ENCODE peak calls at places on chromosomes 1 and 21, in six cellular contexts. W, Q, U, R, N and P are unnamed samples.

GRCh38 chr1:159177273-159177907 is 6.0 kb downstream of the CADM3 start:
- DNase-seq in W (peak), Q (peak), U (peak), R (peak), N (no peak), P (peak)

GRCh38 chr1:66342707-66343106 is 191.2 kb upstream of the SGIP1 start:
- DNase-seq in W (no peak), Q (no peak), U (no peak), R (no peak), N (no peak), P (no peak)

GRCh38 chr1:212162635-212163034 is 122.6 kb upstream of the PPP2R5A start:
- DNase-seq in W (no peak), Q (peak), U (no peak), R (no peak), N (peak), P (no peak)

GRCh38 chr1:210438928-210439841 is 110.5 kb downstream of the HHAT start:
- DNase-seq in W (peak), Q (peak), U (no peak), R (no peak), N (no peak), P (no peak)

GRCh38 chr1:119715542-119715941 is 3.8 kb downstream of the PHGDH start:
- DNase-seq in W (no peak), Q (peak), U (no peak), R (no peak), N (no peak), P (peak)

GRCh38 chr1:69313118-69313517 is 254.6 kb upstream of the LRRC7 start:
- DNase-seq in W (no peak), Q (no peak), U (no peak), R (no peak), N (no peak), P (no peak)

GRCh38 chr1:227749225-227749624 is 14.0 kb downstream of the SNAP47 start:
- DNase-seq in W (no peak), Q (no peak), U (no peak), R (no peak), N (no peak), P (no peak)

GRCh38 chr1:96360036-96360795 is 361.4 kb upstream of the PTBP2 start:
- DNase-seq in W (peak), Q (peak), U (no peak), R (no peak), N (no peak), P (no peak)

GRCh38 chr1:198662821-198663220 is 24.0 kb downstream of the PTPRC start:
- DNase-seq in W (no peak), Q (no peak), U (no peak), R (no peak), N (no peak), P (no peak)

GRCh38 chr1:38013027-38013588 is 574 bp downstream of the UTP11 start:
- DNase-seq in W (no peak), Q (peak), U (peak), R (peak), N (no peak), P (peak)

GRCh38 chr1:64933296-64934070 is 32.9 kb downstream of the JAK1 start:
- DNase-seq in W (peak), Q (peak), U (no peak), R (no peak), N (no peak), P (no peak)

GRCh38 chr1:153568367-153569099 is 2.9 kb upstream of the S100A2 start:
- DNase-seq in W (peak), Q (peak), U (peak), R (peak), N (peak), P (peak)

GRCh38 chr1:208205216-208206013 is 38.8 kb downstream of the PLXNA2 start:
- DNase-seq in W (no peak), Q (no peak), U (no peak), R (no peak), N (no peak), P (no peak)

GRCh38 chr1:30891223-30891552 is 17.4 kb downstream of the SDC3 start:
- DNase-seq in W (no peak), Q (no peak), U (no peak), R (no peak), N (no peak), P (no peak)

GRCh38 chr1:57162607-57163235 is 196.9 kb upstream of the C8B start:
- DNase-seq in W (no peak), Q (no peak), U (no peak), R (no peak), N (no peak), P (no peak)

GRCh38 chr1:914253-914890 is 9.4 kb upstream of the SAMD11 start:
- DNase-seq in W (no peak), Q (no peak), U (no peak), R (no peak), N (no peak), P (no peak)

GRCh38 chr1:160425847-160426246 is 25.5 kb downstream of the VANGL2 start:
- DNase-seq in W (no peak), Q (no peak), U (no peak), R (no peak), N (no peak), P (no peak)

GRCh38 chr1:228464487-228464983 is 22.6 kb upstream of the RNF187 start:
- DNase-seq in W (peak), Q (peak), U (no peak), R (no peak), N (no peak), P (no peak)

GRCh38 chr1:112359961-112360767 is 35.9 kb upstream of the CTTNBP2NL start:
- DNase-seq in W (no peak), Q (peak), U (no peak), R (peak), N (no peak), P (no peak)

GRCh38 chr21:46152939-46153258 is 2.5 kb downstream of the FTCD start:
- DNase-seq in W (no peak), Q (no peak), U (no peak), R (no peak), N (no peak), P (no peak)

GRCh38 chr1:101028466-101028865 is 2.9 kb upstream of the DPH5 start:
- DNase-seq in W (no peak), Q (no peak), U (no peak), R (no peak), N (no peak), P (no peak)

GRCh38 chr1:113905435-113905861 is 322 bp downstream of the DCLRE1B start:
- DNase-seq in W (no peak), Q (no peak), U (peak), R (peak), N (no peak), P (peak)

GRCh38 chr1:24898909-24899439 is 31.1 kb downstream of the RUNX3 start:
- DNase-seq in W (no peak), Q (no peak), U (no peak), R (no peak), N (no peak), P (no peak)

GRCh38 chr1:40311692-40312091 is 5.4 kb downstream of the COL9A2 start:
- DNase-seq in W (no peak), Q (no peak), U (no peak), R (no peak), N (no peak), P (peak)

GRCh38 chr1:155174334-155175280 is 958 bp downstream of the TRIM46 start:
- DNase-seq in W (no peak), Q (peak), U (no peak), R (no peak), N (no peak), P (no peak)

GRCh38 chr1:42866549-42866948 is 20.1 kb downstream of the ZNF691 start:
- DNase-seq in W (no peak), Q (no peak), U (no peak), R (no peak), N (no peak), P (no peak)

GRCh38 chr1:191541741-191542140 is 616.5 kb upstream of the RGS18 start:
- DNase-seq in W (no peak), Q (no peak), U (no peak), R (no peak), N (no peak), P (no peak)

GRCh38 chr1:179310721-179311120 is 17.1 kb downstream of the SOAT1 start:
- DNase-seq in W (peak), Q (peak), U (no peak), R (no peak), N (no peak), P (no peak)

GRCh38 chr1:1594602-1594981 is 5.3 kb downstream of the FNDC10 start:
- DNase-seq in W (no peak), Q (no peak), U (no peak), R (no peak), N (no peak), P (no peak)

GRCh38 chr1:68131261-68131660 is 80.8 kb upstream of the DIRAS3 start:
- DNase-seq in W (no peak), Q (no peak), U (no peak), R (no peak), N (no peak), P (no peak)

GRCh38 chr1:27372808-27373690 is 1.6 kb downstream of the FCN3 start:
- DNase-seq in W (no peak), Q (no peak), U (peak), R (no peak), N (no peak), P (peak)

GRCh38 chr1:25534389-25534788 is 9.0 kb upstream of the LDLRAP1 start:
- DNase-seq in W (no peak), Q (no peak), U (no peak), R (no peak), N (no peak), P (no peak)

GRCh38 chr1:228366851-228367741 is 39.5 kb downstream of the TRIM11 start:
- DNase-seq in W (no peak), Q (no peak), U (no peak), R (no peak), N (no peak), P (no peak)

GRCh38 chr1:200838676-200839445 is 33.9 kb upstream of the GPR25 start:
- DNase-seq in W (no peak), Q (peak), U (no peak), R (no peak), N (no peak), P (no peak)

GRCh38 chr1:105260018-105260417 is 1510.3 kb downstream of the AMY1C start:
- DNase-seq in W (no peak), Q (no peak), U (no peak), R (no peak), N (no peak), P (peak)

GRCh38 chr1:161091796-161092507 is 2.6 kb upstream of the NECTIN4 start:
- DNase-seq in W (no peak), Q (no peak), U (no peak), R (no peak), N (no peak), P (no peak)

GRCh38 chr1:156421939-156422601 is 53.1 kb downstream of the RHBG start:
- DNase-seq in W (no peak), Q (no peak), U (no peak), R (no peak), N (no peak), P (no peak)

GRCh38 chr1:27594542-27595510 is 9.1 kb downstream of the AHDC1 start:
- DNase-seq in W (no peak), Q (peak), U (no peak), R (no peak), N (no peak), P (no peak)

DNA sequence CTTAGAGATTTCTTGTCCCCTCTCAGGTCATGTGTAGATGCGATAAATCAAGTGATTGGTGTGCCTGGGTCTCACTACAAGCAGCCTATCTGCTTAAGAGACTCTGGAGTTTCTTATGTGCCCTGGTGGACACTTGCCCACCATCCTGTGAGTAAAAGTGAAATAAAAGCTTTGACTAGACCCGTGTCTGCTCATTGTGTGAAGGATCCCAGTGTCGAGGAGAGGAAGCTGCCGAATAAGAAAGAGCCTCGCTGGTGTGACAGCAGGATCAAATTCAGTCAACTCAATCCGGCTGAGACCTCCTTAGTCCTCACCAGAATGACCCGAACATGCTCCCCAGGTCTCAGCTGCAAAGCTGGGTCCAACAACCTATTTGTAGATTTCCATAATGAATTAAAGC is 14.8 kb downstream of the CD2 start:
- DNase-seq in W (no peak), Q (no peak), U (no peak), R (no peak), N (no peak), P (no peak)
- TF ChIP-seq BHLHE40 in W (no peak), Q (no peak), U (no peak), R (no peak), N (peak), P (no peak)

DNA sequence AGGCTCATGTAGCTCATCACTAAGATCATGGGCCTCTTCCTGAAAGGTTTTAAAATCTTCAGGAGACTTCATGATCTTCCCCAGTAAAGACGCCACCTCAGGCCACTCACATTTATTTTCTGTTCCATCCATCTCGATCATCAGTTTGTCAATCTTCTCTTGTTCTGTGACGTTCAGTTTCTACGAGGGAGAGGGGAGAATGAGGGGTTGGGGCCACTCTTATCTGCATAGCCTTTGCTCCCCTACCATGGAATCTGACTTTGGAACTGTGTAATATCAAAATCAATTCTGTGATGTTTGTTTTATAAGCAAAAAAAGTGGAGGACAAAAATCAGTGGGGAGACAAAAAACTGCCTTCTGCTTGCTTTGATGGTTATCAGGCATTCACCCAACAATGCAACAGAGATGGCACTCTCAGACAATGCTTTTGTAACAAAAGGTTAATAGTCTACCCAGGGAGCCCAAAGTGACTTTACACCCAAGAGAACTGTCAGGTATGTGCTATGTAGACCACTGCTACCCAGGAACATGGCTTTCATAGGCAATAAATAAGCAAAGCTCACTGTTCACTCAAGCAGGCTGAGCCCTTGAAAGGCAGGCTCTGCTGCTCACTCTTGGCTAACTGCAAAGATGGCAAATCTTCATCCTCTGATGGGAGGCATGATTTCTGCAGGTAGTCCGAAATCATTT is 10.5 kb downstream of the ENO1 start:
- DNase-seq in W (no peak), Q (no peak), U (no peak), R (no peak), N (no peak), P (no peak)
- TF ChIP-seq BHLHE40 in W (no peak), Q (no peak), U (no peak), R (no peak), N (no peak), P (peak)

GRCh38 chr1:167723707-167724323 is 2.0 kb downstream of the MPZL1 start:
- DNase-seq in W (no peak), Q (no peak), U (peak), R (no peak), N (no peak), P (no peak)
- TF ChIP-seq BHLHE40 in W (no peak), Q (no peak), U (no peak), R (no peak), N (no peak), P (no peak)

GRCh38 chr1:103461171-103462105 is 64.1 kb upstream of the RNPC3 start:
- DNase-seq in W (peak), Q (peak), U (peak), R (no peak), N (no peak), P (peak)
- TF ChIP-seq BHLHE40 in W (no peak), Q (no peak), U (no peak), R (no peak), N (no peak), P (no peak)

GRCh38 chr1:53092659-53093450 is 30.8 kb downstream of the PODN start:
- DNase-seq in W (no peak), Q (no peak), U (no peak), R (no peak), N (no peak), P (no peak)
- TF ChIP-seq BHLHE40 in W (no peak), Q (no peak), U (no peak), R (no peak), N (no peak), P (no peak)

GRCh38 chr1:246141306-246141705 is 365.8 kb downstream of the SMYD3 start:
- DNase-seq in W (no peak), Q (no peak), U (no peak), R (no peak), N (no peak), P (no peak)

GRCh38 chr1:246144931-246145330 is 362.1 kb downstream of the SMYD3 start:
- DNase-seq in W (no peak), Q (no peak), U (no peak), R (no peak), N (no peak), P (no peak)

GRCh38 chr1:246136477-246136876 is 370.6 kb downstream of the SMYD3 start:
- DNase-seq in W (no peak), Q (no peak), U (no peak), R (no peak), N (no peak), P (no peak)

GRCh38 chr1:246142320-246142893 is 364.7 kb downstream of the SMYD3 start:
- DNase-seq in W (peak), Q (peak), U (peak), R (no peak), N (no peak), P (no peak)

GRCh38 chr1:246139745-246140182 is 367.3 kb downstream of the SMYD3 start:
- DNase-seq in W (peak), Q (peak), U (no peak), R (peak), N (no peak), P (no peak)
- TF ChIP-seq BHLHE40 in W (no peak), Q (peak), U (no peak), R (no peak), N (no peak), P (no peak)

DNA sequence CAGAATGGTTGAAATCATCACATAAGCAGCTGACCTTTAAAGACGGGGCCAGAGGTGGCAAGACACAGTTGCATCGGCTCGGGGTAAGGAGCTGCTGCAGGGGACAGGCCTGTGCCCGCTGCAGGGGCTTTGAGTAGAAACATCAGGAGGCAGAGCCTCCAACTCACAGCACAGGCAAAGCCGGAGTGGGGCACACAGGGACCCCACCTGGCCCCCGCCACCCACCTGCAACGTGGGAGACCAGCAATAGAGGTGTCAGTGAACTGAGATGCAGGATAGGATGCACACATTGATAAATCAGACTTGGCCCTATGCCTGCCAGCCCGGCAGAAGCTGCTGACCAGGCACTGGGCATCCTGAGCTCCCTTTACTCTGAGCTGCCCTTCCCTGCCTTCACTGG is 257.2 kb downstream of the NPHP4 start:
- DNase-seq in W (no peak), Q (no peak), U (no peak), R (no peak), N (no peak), P (no peak)
- TF ChIP-seq BHLHE40 in W (no peak), Q (no peak), U (no peak), R (no peak), N (no peak), P (no peak)

GRCh38 chr1:22418852-22419480 is 32.7 kb upstream of the ZBTB40 start:
- DNase-seq in W (no peak), Q (peak), U (no peak), R (no peak), N (peak), P (no peak)
- TF ChIP-seq BHLHE40 in W (no peak), Q (peak), U (no peak), R (no peak), N (no peak), P (no peak)

DNA sequence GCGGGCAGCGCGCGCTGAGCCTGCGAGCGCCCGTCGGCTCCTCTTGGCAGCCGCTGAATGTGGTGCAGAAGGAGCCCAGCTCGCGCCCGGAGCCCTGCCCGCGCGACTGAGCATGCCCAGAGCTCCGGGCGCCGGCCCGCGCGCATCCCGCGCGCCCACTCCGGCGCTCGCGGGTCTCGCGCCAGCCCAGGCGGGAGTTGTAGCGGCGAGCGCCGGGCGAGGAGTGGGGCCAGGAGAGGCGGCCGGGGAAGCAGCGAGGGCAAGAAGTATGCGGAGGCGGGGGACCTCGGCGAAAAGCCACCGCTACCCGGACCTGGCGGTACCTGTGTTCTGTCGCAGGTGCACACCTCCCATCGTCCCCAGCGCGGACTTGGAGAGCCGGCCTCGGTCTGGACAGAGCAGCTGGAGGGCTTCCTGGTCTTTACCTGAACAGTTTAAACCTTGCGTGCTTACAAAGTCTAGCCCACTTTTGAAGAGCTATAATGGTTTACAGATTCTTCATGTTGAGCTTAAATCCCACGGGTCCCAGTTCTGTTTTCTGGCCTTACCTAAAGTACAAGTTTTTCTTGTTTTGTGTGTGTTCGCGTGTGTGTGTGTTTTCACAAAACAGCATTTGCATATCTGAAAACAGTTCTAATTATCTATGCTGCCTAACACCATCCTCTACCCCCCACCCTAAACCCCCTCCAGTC is at the start of gene DDAH1:
- DNase-seq in W (peak), Q (peak), U (no peak), R (peak), N (no peak), P (peak)
- TF ChIP-seq BHLHE40 in W (no peak), Q (no peak), U (no peak), R (no peak), N (no peak), P (no peak)